ENCODE peak calls at places on chromosomes 5 and 9, in ten cellular contexts. D is adrenal gland; R is CD4-positive, alpha-beta T cell; C is GM23338; J is mesendoderm; B is NCI-H1417; K is neural progenitor cell; E is SW480; Z is neural crest cell; S is AG08396. N is an unnamed sample.

GRCh38 chr5:126523818-126524522 is 71.0 kb downstream of the ALDH7A1 start:
- DNase-seq in D (no peak), R (no peak), C (no peak), J (no peak), B (peak; percentile 40), K (no peak), E (no peak), Z (no peak), S (no peak), N (no peak)

GRCh38 chr5:56329652-56330051 is 96.5 kb upstream of the ANKRD55 start:
- DNase-seq in D (no peak), R (no peak), C (no peak), J (no peak), B (no peak), K (no peak), E (no peak), Z (no peak), S (no peak), N (no peak)

GRCh38 chr9:95091574-95091970 is 225.9 kb downstream of the FANCC start:
- DNase-seq in D (no peak), R (no peak), C (no peak), J (no peak), B (no peak), K (no peak), E (peak; percentile 77), Z (no peak), S (peak; percentile 69), N (no peak)

GRCh38 chr5:167853421-167853820 is 438.0 kb upstream of the WWC1 start:
- DNase-seq in D (no peak), R (no peak), C (no peak), J (no peak), B (no peak), K (no peak), E (no peak), Z (no peak), S (peak; percentile 19), N (no peak)

GRCh38 chr5:151451626-151452520 is 4.5 kb downstream of the SLC36A1 start:
- DNase-seq in D (no peak), R (no peak), C (no peak), J (no peak), B (no peak), K (no peak), E (peak; percentile 25), Z (no peak), S (peak; percentile 53), N (no peak)

GRCh38 chr5:177140312-177140711 is 6.7 kb downstream of the NSD1 start:
- DNase-seq in D (no peak), R (no peak), C (no peak), J (no peak), B (no peak), K (no peak), E (no peak), Z (no peak), S (no peak), N (no peak)

GRCh38 chr5:128196080-128196479 is 112.5 kb downstream of the SLC12A2 start:
- DNase-seq in D (no peak), R (no peak), C (no peak), J (no peak), B (no peak), K (no peak), E (no peak), Z (no peak), S (no peak), N (no peak)

GRCh38 chr5:54774281-54775171 is 210.9 kb downstream of the ESM1 start:
- DNase-seq in D (no peak), R (no peak), C (peak; percentile 3), J (peak; percentile 90), B (no peak), K (no peak), E (no peak), Z (no peak), S (peak; percentile 39), N (no peak)

GRCh38 chr5:171676286-171676944 is 109.2 kb upstream of the SMIM23 start:
- DNase-seq in D (no peak), R (no peak), C (no peak), J (no peak), B (no peak), K (no peak), E (no peak), Z (no peak), S (no peak), N (no peak)

GRCh38 chr5:107512029-107512428 is 158.7 kb downstream of the EFNA5 start:
- DNase-seq in D (no peak), R (no peak), C (peak; percentile 82), J (peak; percentile 55), B (no peak), K (peak; percentile 89), E (no peak), Z (no peak), S (no peak), N (no peak)

GRCh38 chr5:101915559-101915958 is 380.5 kb downstream of the SLCO4C1 start:
- DNase-seq in D (no peak), R (no peak), C (peak; percentile 15), J (peak; percentile 65), B (no peak), K (no peak), E (no peak), Z (no peak), S (no peak), N (no peak)

GRCh38 chr9:91207481-91207888 is 154.2 kb downstream of the AUH start:
- DNase-seq in D (no peak), R (no peak), C (no peak), J (no peak), B (no peak), K (no peak), E (no peak), Z (no peak), S (peak; percentile 55), N (no peak)

GRCh38 chr5:73201547-73202513 is 28.8 kb downstream of the TMEM174 start:
- DNase-seq in D (peak; percentile 86), R (peak; percentile 58), C (peak; percentile 94), J (peak; percentile 94), B (peak; percentile 90), K (peak; percentile 85), E (peak; percentile 85), Z (peak; percentile 80), S (peak; percentile 83), N (peak; percentile 77)

GRCh38 chr5:170571885-170572284 is 68.1 kb downstream of the KCNIP1 start:
- DNase-seq in D (no peak), R (no peak), C (no peak), J (no peak), B (no peak), K (no peak), E (no peak), Z (no peak), S (no peak), N (no peak)

GRCh38 chr5:137498301-137498735 is 808 bp downstream of the SPOCK1 start:
- DNase-seq in D (peak; percentile 61), R (no peak), C (peak; percentile 60), J (peak; percentile 32), B (no peak), K (peak; percentile 69), E (no peak), Z (peak; percentile 22), S (peak; percentile 73), N (no peak)

GRCh38 chr5:139138790-139139189 is 59.4 kb downstream of the SIL1 start:
- DNase-seq in D (peak; percentile 80), R (no peak), C (peak; percentile 23), J (peak; percentile 56), B (peak; percentile 85), K (peak; percentile 39), E (peak; percentile 97), Z (no peak), S (peak; percentile 61), N (no peak)

GRCh38 chr5:125257057-125257970 is 510.9 kb upstream of the ZNF608 start:
- DNase-seq in D (no peak), R (no peak), C (no peak), J (peak; percentile 31), B (peak; percentile 15), K (no peak), E (peak; percentile 76), Z (no peak), S (no peak), N (no peak)

GRCh38 chr9:95725045-95725444 is 150.4 kb upstream of the ERCC6L2 start:
- DNase-seq in D (no peak), R (no peak), C (no peak), J (no peak), B (no peak), K (no peak), E (peak; percentile 97), Z (no peak), S (no peak), N (peak; percentile 5)

GRCh38 chr5:175444060-175444904 is at the start of gene DRD1:
- DNase-seq in D (no peak), R (peak; percentile 34), C (peak; percentile 86), J (peak; percentile 60), B (peak; percentile 31), K (peak; percentile 85), E (peak; percentile 13), Z (peak; percentile 66), S (peak; percentile 89), N (no peak)

GRCh38 chr9:12667892-12668291 is 25.3 kb upstream of the TYRP1 start:
- DNase-seq in D (no peak), R (no peak), C (no peak), J (no peak), B (no peak), K (no peak), E (no peak), Z (no peak), S (no peak), N (no peak)

GRCh38 chr5:98187945-98188344 is 585.5 kb upstream of the RGMB start:
- DNase-seq in D (no peak), R (no peak), C (no peak), J (no peak), B (no peak), K (no peak), E (no peak), Z (no peak), S (peak; percentile 7), N (no peak)

GRCh38 chr5:8057764-8058163 is 188.8 kb downstream of the MTRR start:
- DNase-seq in D (no peak), R (no peak), C (no peak), J (no peak), B (peak; percentile 75), K (no peak), E (no peak), Z (no peak), S (no peak), N (no peak)